ENCODE peak calls at places on chromosomes 5 and 9, in five cellular contexts. X is psoas muscle, A is left cardiac atrium, G is A549, S is lung microvascular endothelial cell. N is an unnamed sample.
A peak's percentile ranks its signal among the peaks of the same experiment; 100 is the strongest.

GRCh38 chr5:137218471-137218870 is 280.7 kb downstream of the SPOCK1 start:
- DNase-seq in X (no peak), G (peak; percentile 31), A (no peak), S (no peak), N (no peak)

GRCh38 chr9:115008536-115008935 is 78.1 kb upstream of the TNFSF8 start:
- DNase-seq in A (no peak), X (no peak), S (peak; percentile 82), G (peak; percentile 51), N (no peak)

GRCh38 chr9:129869585-129870501 is 34.6 kb downstream of the USP20 start:
- DNase-seq in A (no peak), S (no peak), G (no peak), X (no peak), N (no peak)

GRCh38 chr5:151002250-151002649 is 18.1 kb upstream of the GPX3 start:
- DNase-seq in A (no peak), X (no peak), S (peak; percentile 68), G (peak; percentile 24), N (no peak)

GRCh38 chr5:134878403-134878802 is 4.2 kb downstream of the TXNDC15 start:
- DNase-seq in S (no peak), X (no peak), G (no peak), A (no peak), N (no peak)

GRCh38 chr9:123368481-123369153 is 12.6 kb downstream of the CRB2 start:
- DNase-seq in G (no peak), A (no peak), S (no peak), X (no peak), N (no peak)

GRCh38 chr5:175657593-175658271 is at the start of gene HRH2:
- DNase-seq in X (peak; percentile 44), A (peak; percentile 59), G (peak; percentile 67), S (no peak), N (peak; percentile 53)

GRCh38 chr9:88733651-88734470 is 198.9 kb downstream of the NXNL2 start:
- DNase-seq in S (peak; percentile 37), X (peak; percentile 74), G (no peak), A (peak; percentile 83), N (peak; percentile 79)

GRCh38 chr9:25350011-25350410 is 328.2 kb downstream of the TUSC1 start:
- DNase-seq in X (no peak), G (peak; percentile 1), S (no peak), A (no peak), N (no peak)

GRCh38 chr9:36166150-36166927 is 2.8 kb upstream of the CCIN start:
- DNase-seq in A (peak; percentile 84), G (peak; percentile 87), S (peak; percentile 70), X (peak; percentile 84), N (peak; percentile 87)

GRCh38 chr9:109918359-109919163 is 138.6 kb downstream of the PALM2AKAP2 start:
- DNase-seq in G (no peak), A (no peak), X (no peak), S (peak; percentile 75), N (no peak)

GRCh38 chr9:85515021-85515420 is 226.7 kb downstream of the AGTPBP1 start:
- DNase-seq in X (no peak), S (no peak), G (no peak), A (no peak), N (no peak)

GRCh38 chr5:168532471-168532870 is 3.4 kb downstream of the FBLL1 start:
- DNase-seq in X (no peak), A (no peak), S (no peak), G (no peak), N (no peak)

GRCh38 chr5:41193462-41194166 is 19.7 kb downstream of the C6 start:
- DNase-seq in S (no peak), X (peak; percentile 97), A (peak; percentile 99), G (peak; percentile 21), N (peak; percentile 99)

GRCh38 chr5:37938086-37938852 is 98.4 kb upstream of the GDNF start:
- DNase-seq in X (no peak), S (no peak), A (no peak), G (no peak), N (no peak)

GRCh38 chr5:78907255-78907886 is 77.7 kb downstream of the ARSB start:
- DNase-seq in A (no peak), X (peak; percentile 43), G (no peak), S (peak; percentile 69), N (peak; percentile 32)